ENCODE peak calls at places on chromosomes 16 and 17, in four cellular contexts. W is endothelial cell, Q is epithelial cell of esophagus, X is thoracic aorta. V is an unnamed sample.

GRCh38 chr16:89337965-89338364 is 120.5 kb downstream of the ZNF778 start:
- DNase-seq in X (no peak), W (no peak), Q (no peak), V (no peak)

GRCh38 chr17:43219001-43219400 is 7.3 kb downstream of the TMEM106A start:
- DNase-seq in W (no peak), Q (no peak), X (no peak), V (no peak)

GRCh38 chr17:79575229-79575628 is 35.6 kb downstream of the RBFOX3 start:
- DNase-seq in X (no peak), W (no peak), Q (no peak), V (no peak)

GRCh38 chr16:17467923-17468540 is 2.7 kb downstream of the XYLT1 start:
- DNase-seq in X (no peak), Q (no peak), W (peak), V (peak)

GRCh38 chr16:85931596-85932402 is 32.8 kb downstream of the IRF8 start:
- DNase-seq in W (no peak), X (no peak), Q (no peak), V (no peak)

GRCh38 chr16:88686062-88686438 is 257 bp downstream of the SNAI3 start:
- DNase-seq in W (peak), X (no peak), Q (peak), V (no peak)

GRCh38 chr16:17364319-17365210 is 106.2 kb downstream of the XYLT1 start:
- DNase-seq in X (no peak), W (no peak), Q (no peak), V (no peak)

GRCh38 chr17:47717845-47718621 is 15.0 kb upstream of the TBX21 start:
- DNase-seq in W (no peak), Q (no peak), X (no peak), V (no peak)

GRCh38 chr16:85923153-85924021 is 24.4 kb downstream of the IRF8 start:
- DNase-seq in Q (no peak), X (no peak), W (no peak), V (no peak)

GRCh38 chr17:61574542-61575351 is 16.3 kb downstream of the NACA2 start:
- DNase-seq in Q (peak), X (no peak), W (peak), V (peak)

GRCh38 chr17:42192189-42193126 is 1.8 kb downstream of the GHDC start:
- DNase-seq in X (no peak), W (no peak), Q (no peak), V (no peak)

GRCh38 chr16:67953641-67954375 is 9.9 kb upstream of the LCAT start:
- DNase-seq in W (no peak), X (no peak), Q (no peak), V (no peak)

GRCh38 chr17:266219-266618 is 84.8 kb upstream of the DOC2B start:
- DNase-seq in Q (no peak), W (no peak), X (no peak), V (no peak)

GRCh38 chr16:89106533-89107208 is 13.0 kb downstream of the ACSF3 start:
- DNase-seq in X (no peak), Q (no peak), W (no peak), V (no peak)

GRCh38 chr17:31100840-31101239 is 6.1 kb downstream of the NF1 start:
- DNase-seq in X (no peak), W (no peak), Q (no peak), V (no peak)

GRCh38 chr17:42122371-42123303 is at the start of gene HSPB9:
- DNase-seq in W (no peak), X (no peak), Q (peak), V (no peak)

GRCh38 chr16:20178297-20178696 is 104.6 kb upstream of the GPR139 start:
- DNase-seq in X (no peak), Q (no peak), W (no peak), V (no peak)

GRCh38 chr17:75776399-75777242 is 8.0 kb upstream of the UNK start:
- DNase-seq in W (no peak), Q (no peak), X (no peak), V (no peak)

GRCh38 chr16:12319464-12320030 is 343.0 kb downstream of the SNX29 start:
- DNase-seq in Q (peak), X (no peak), W (no peak), V (no peak)

GRCh38 chr17:62017912-62018311 is 47.2 kb downstream of the MED13 start:
- DNase-seq in X (no peak), Q (peak), W (no peak), V (no peak)

GRCh38 chr16:21158208-21159110 is at the start of gene LDAF1:
- DNase-seq in Q (peak), W (peak), X (peak), V (peak)

GRCh38 chr17:78058001-78058400 is 70.6 kb downstream of the TMC6 start:
- DNase-seq in Q (no peak), X (no peak), W (no peak), V (no peak)

GRCh38 chr16:651844-652243 is 2.7 kb downstream of the WDR90 start:
- DNase-seq in X (no peak), W (no peak), Q (no peak), V (no peak)
- TF ChIP-seq CTCF in X (no peak), W (no peak), Q (no peak), V (no peak)

GRCh38 chr17:81500026-81500425 is 12.6 kb downstream of the ACTG1 start:
- DNase-seq in Q (no peak), X (no peak), W (no peak), V (no peak)
- TF ChIP-seq CTCF in Q (no peak), X (no peak), W (no peak), V (no peak)

DNA sequence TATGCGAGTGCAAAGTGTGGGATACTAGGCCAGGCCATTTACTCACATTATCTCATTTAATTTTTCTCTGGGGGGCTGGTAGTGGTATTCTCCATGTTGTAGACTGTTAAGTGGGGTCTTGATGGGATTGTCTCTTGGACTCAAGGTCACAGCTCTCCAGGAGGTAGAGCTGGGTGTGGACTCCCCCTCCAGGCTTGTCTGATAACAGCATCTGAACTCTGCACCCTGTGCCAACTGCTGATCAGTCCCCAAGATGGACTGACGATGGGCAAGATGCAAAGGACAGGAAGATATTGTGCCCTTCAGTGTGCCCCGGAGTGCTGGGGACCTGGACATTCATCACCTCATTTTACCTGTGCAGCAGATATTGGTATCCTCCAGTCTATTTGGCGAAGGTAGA is 147.8 kb downstream of the MSI2 start:
- DNase-seq in Q (peak), W (no peak), X (no peak), V (no peak)
- TF ChIP-seq CTCF in Q (no peak), W (no peak), X (no peak), V (no peak)

GRCh38 chr16:86986809-86987487 is 330.2 kb downstream of the C16orf95 start:
- DNase-seq in X (no peak), W (no peak), Q (no peak), V (no peak)

GRCh38 chr16:86985656-86986030 is 331.5 kb downstream of the C16orf95 start:
- DNase-seq in Q (no peak), X (no peak), W (no peak), V (no peak)

GRCh38 chr16:86984286-86984685 is 332.9 kb downstream of the C16orf95 start:
- DNase-seq in Q (no peak), W (no peak), X (no peak), V (no peak)

GRCh38 chr16:86984975-86985655 is 332.1 kb downstream of the C16orf95 start:
- DNase-seq in Q (no peak), X (no peak), W (no peak), V (no peak)

GRCh38 chr16:86986136-86986535 is 331.1 kb downstream of the C16orf95 start:
- DNase-seq in X (no peak), Q (no peak), W (no peak), V (no peak)
- TF ChIP-seq CTCF in X (no peak), Q (no peak), W (peak), V (peak)

DNA sequence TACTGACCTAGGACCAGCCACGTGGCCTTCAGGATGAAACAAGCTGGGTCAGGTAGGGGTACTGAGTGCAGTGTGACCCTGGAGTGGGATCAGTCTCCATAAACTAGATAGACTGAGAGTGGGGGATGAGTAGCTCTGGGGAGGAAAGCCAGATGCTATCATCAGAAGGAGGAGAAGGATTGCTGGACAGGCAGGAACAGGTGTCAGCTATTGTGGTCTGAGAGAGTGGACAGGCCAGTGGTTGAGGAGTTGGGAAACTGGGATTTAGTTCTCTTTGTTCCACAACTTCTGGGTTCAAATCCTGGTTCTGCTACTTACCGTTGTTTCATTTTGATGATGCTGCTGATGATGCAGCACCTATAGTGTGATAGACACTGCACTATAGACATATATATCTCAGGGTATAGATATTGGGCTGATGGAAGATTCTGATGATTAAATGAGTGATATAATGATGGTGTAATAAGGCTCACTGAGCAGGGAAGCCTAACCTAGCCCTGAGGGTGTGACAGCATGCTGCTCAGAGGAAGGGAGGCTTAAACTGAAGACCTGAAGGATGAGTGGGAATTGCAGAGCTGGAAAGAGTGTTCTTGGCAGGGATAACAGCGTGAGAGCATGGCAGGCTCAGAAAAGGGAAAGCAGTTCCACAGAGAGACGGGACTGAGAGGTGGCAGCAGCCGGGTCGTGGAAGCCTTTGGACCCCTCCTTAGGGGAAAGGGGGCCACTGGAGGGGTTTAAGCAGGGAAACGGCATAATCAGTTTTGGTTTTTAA is 66.0 kb downstream of the SNX20 start:
- DNase-seq in Q (peak), X (no peak), W (no peak), V (no peak)
- TF ChIP-seq CTCF in Q (no peak), X (no peak), W (no peak), V (no peak)

GRCh38 chr17:6177941-6178694 is 107.9 kb downstream of the WSCD1 start:
- DNase-seq in W (no peak), X (no peak), Q (no peak), V (no peak)
- TF ChIP-seq CTCF in W (no peak), X (no peak), Q (no peak), V (no peak)

DNA sequence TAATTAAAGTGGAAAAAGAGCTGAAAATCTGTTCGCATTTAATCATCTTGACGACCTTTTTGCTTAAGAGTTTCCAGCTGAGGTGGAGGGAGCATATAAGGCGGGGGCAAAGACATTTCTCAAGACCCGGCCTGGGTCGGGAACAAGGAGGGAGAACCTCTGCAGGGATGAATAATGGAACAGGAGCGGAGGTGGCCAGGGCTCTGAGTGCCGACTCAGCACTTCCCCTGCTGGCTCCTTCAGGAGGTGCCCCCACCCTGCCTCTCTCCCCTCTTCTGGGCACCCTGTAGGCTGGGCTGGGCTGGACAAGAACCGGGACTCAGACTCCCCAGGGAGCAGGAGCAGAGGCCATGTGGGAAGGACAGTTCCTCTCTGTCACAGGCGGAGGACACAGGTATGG is 7.9 kb upstream of the NGFR start:
- DNase-seq in W (no peak), Q (no peak), X (no peak), V (no peak)
- TF ChIP-seq CTCF in W (no peak), Q (no peak), X (no peak), V (no peak)

DNA sequence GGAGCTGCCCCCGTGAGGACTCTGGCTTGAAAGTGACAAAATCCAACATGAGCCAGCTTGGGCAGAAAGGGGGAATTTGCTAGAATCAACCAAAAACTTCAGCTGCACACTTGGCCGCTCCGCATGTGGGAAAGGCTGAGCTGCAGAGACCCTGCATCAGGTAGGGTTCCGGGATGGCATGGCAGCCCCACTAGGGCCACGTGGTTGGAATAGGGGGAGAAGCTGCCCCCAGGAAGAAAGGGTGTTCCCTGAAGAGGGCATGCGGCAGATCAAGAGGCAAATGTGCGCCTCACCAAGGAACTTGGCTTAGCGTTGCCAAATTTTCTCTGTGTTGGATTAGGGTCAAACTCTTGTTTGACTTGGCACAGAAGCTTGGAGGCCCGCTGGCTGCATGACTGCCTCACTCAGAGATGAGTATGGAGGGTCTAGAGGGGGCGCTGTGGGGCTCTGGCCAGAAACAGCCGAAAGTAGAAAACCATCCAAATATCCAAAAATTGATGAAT is 29.2 kb upstream of the WFIKKN2 start:
- DNase-seq in X (no peak), Q (no peak), W (no peak), V (no peak)
- TF ChIP-seq CTCF in X (no peak), Q (no peak), W (no peak), V (no peak)

GRCh38 chr16:25256821-25257503 is 683 bp downstream of the ZKSCAN2 start:
- DNase-seq in Q (peak), W (peak), X (no peak), V (peak)
- TF ChIP-seq CTCF in Q (peak), W (no peak), X (no peak), V (peak)

V was measured in neural crest cell.